ENCODE peak calls at places on chromosomes 2 and 18, in nine cellular contexts. One of them, this sample, is unnamed.

GRCh38 chr2:119857742-119858141 is 98.0 kb downstream of the PTPN4 start:
- DNase-seq in thoracic aorta: no peak
- DNase-seq in endodermal cell: no peak
- DNase-seq in GM12865: no peak
- DNase-seq in AG04449: no peak
- DNase-seq in A673: no peak
- DNase-seq in WERI-Rb-1: no peak
- DNase-seq in colonic mucosa: no peak
- DNase-seq in IMR-90: no peak
- DNase-seq in this sample: no peak

GRCh38 chr2:127589876-127590275 is 54.4 kb downstream of the MYO7B start:
- DNase-seq in thoracic aorta: no peak
- DNase-seq in endodermal cell: peak; percentile 39
- DNase-seq in GM12865: no peak
- DNase-seq in AG04449: no peak
- DNase-seq in A673: no peak
- DNase-seq in WERI-Rb-1: no peak
- DNase-seq in colonic mucosa: no peak
- DNase-seq in IMR-90: no peak
- DNase-seq in this sample: no peak

GRCh38 chr2:128234613-128235012 is 84.1 kb downstream of the HS6ST1 start:
- DNase-seq in thoracic aorta: no peak
- DNase-seq in endodermal cell: peak; percentile 86
- DNase-seq in GM12865: no peak
- DNase-seq in AG04449: no peak
- DNase-seq in A673: no peak
- DNase-seq in WERI-Rb-1: no peak
- DNase-seq in colonic mucosa: no peak
- DNase-seq in IMR-90: no peak
- DNase-seq in this sample: no peak

GRCh38 chr18:63395503-63395902 is 26.8 kb downstream of the VPS4B start:
- DNase-seq in thoracic aorta: no peak
- DNase-seq in endodermal cell: no peak
- DNase-seq in GM12865: no peak
- DNase-seq in AG04449: no peak
- DNase-seq in A673: no peak
- DNase-seq in WERI-Rb-1: no peak
- DNase-seq in colonic mucosa: no peak
- DNase-seq in IMR-90: no peak
- DNase-seq in this sample: no peak

GRCh38 chr2:74583504-74583903 is 29.0 kb downstream of the DOK1 start:
- DNase-seq in thoracic aorta: no peak
- DNase-seq in endodermal cell: no peak
- DNase-seq in GM12865: no peak
- DNase-seq in AG04449: no peak
- DNase-seq in A673: peak; percentile 89
- DNase-seq in WERI-Rb-1: no peak
- DNase-seq in colonic mucosa: no peak
- DNase-seq in IMR-90: peak; percentile 58
- DNase-seq in this sample: peak; percentile 42

GRCh38 chr2:226782092-226782713 is 17.4 kb downstream of the IRS1 start:
- DNase-seq in thoracic aorta: no peak
- DNase-seq in endodermal cell: no peak
- DNase-seq in GM12865: no peak
- DNase-seq in AG04449: no peak
- DNase-seq in A673: no peak
- DNase-seq in WERI-Rb-1: no peak
- DNase-seq in colonic mucosa: no peak
- DNase-seq in IMR-90: peak; percentile 87
- DNase-seq in this sample: no peak

GRCh38 chr2:39837856-39838453 is 58.9 kb upstream of the THUMPD2 start:
- DNase-seq in thoracic aorta: no peak
- DNase-seq in endodermal cell: peak; percentile 79
- DNase-seq in GM12865: peak; percentile 62
- DNase-seq in AG04449: no peak
- DNase-seq in A673: peak; percentile 57
- DNase-seq in WERI-Rb-1: peak; percentile 42
- DNase-seq in colonic mucosa: peak; percentile 24
- DNase-seq in IMR-90: peak; percentile 42
- DNase-seq in this sample: peak; percentile 68

GRCh38 chr18:27599202-27599829 is 414.2 kb upstream of the CHST9 start:
- DNase-seq in thoracic aorta: no peak
- DNase-seq in endodermal cell: peak; percentile 84
- DNase-seq in GM12865: peak; percentile 53
- DNase-seq in AG04449: no peak
- DNase-seq in A673: peak; percentile 58
- DNase-seq in WERI-Rb-1: peak; percentile 58
- DNase-seq in colonic mucosa: peak; percentile 52
- DNase-seq in IMR-90: peak; percentile 28
- DNase-seq in this sample: peak; percentile 71

GRCh38 chr2:49973917-49974368 is 819.6 kb upstream of the FSHR start:
- DNase-seq in thoracic aorta: no peak
- DNase-seq in endodermal cell: peak; percentile 83
- DNase-seq in GM12865: peak; percentile 46
- DNase-seq in AG04449: no peak
- DNase-seq in A673: peak; percentile 61
- DNase-seq in WERI-Rb-1: peak; percentile 95
- DNase-seq in colonic mucosa: peak; percentile 22
- DNase-seq in IMR-90: no peak
- DNase-seq in this sample: peak; percentile 37
- H3K4me3 ChIP-seq in thoracic aorta: peak overlapping the region; percentile 68
- H3K4me3 ChIP-seq in endodermal cell: no peak overlapping the region
- H3K4me3 ChIP-seq in GM12865: peak overlapping the region; percentile 19
- H3K4me3 ChIP-seq in AG04449: peak overlapping the region; percentile 43
- H3K4me3 ChIP-seq in A673: peak overlapping the region; percentile 19
- H3K4me3 ChIP-seq in WERI-Rb-1: peak overlapping the region; percentile 47
- H3K4me3 ChIP-seq in colonic mucosa: no peak overlapping the region
- H3K4me3 ChIP-seq in IMR-90: no peak overlapping the region
- H3K4me3 ChIP-seq in this sample: peak overlapping the region; percentile 27

GRCh38 chr18:2547477-2548087 is 23.7 kb downstream of the METTL4 start:
- DNase-seq in thoracic aorta: no peak
- DNase-seq in endodermal cell: no peak
- DNase-seq in GM12865: peak; percentile 62
- DNase-seq in AG04449: no peak
- DNase-seq in A673: peak; percentile 64
- DNase-seq in WERI-Rb-1: no peak
- DNase-seq in colonic mucosa: no peak
- DNase-seq in IMR-90: peak; percentile 71
- DNase-seq in this sample: peak; percentile 68
- TF ChIP-seq CTCF in thoracic aorta: peak; percentile 49
- TF ChIP-seq CTCF in endodermal cell: peak; percentile 80
- TF ChIP-seq CTCF in GM12865: peak; percentile 39
- TF ChIP-seq CTCF in AG04449: peak; percentile 34
- TF ChIP-seq CTCF in A673: peak; percentile 70
- TF ChIP-seq CTCF in WERI-Rb-1: no peak
- TF ChIP-seq CTCF in colonic mucosa: peak; percentile 54
- TF ChIP-seq CTCF in IMR-90: peak; percentile 66
- TF ChIP-seq CTCF in this sample: peak; percentile 28

DNA sequence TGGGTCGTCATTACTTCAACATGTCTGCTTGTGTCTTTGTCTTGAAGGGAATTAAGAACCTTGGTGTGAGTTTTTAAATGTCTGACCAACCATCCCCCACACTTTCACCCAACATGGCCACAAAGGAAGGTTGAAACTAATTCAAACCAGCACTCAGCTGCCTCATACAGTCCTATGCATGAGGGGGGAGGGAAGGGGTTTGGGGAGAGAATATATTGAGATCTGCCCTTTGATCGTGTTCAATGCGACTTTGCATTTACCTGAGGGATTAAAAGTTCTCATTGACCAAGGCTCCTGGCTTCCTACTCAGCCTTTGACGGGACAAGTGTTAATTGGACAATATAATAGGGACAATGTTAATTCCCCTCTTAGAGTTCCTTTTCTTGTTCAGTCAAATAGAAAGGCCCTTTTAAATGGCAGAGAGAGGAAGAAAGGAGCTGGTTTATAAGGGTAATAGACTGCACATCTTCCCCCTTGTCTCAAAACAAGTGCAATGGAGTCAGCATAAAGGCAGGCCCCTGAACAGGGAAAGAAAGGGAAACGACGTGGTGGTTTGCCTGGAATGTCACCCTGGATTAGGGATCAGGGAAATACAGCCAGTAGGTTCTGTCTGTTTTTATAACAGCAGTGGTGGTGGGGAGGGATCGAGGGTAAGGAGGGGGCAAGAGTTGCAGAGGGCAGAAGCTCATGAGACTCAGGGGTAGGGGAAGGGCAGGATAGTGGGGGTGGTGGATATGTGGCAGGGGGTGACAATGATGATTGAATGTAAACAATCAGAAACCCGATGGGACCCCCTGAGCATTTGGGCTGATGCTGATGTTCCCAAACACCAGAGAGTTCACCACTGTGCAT is 198.7 kb downstream of the MYCN start:
- DNase-seq in thoracic aorta: no peak
- DNase-seq in endodermal cell: peak; percentile 26
- DNase-seq in GM12865: no peak
- DNase-seq in AG04449: no peak
- DNase-seq in A673: no peak
- DNase-seq in WERI-Rb-1: peak; percentile 4
- DNase-seq in colonic mucosa: no peak
- DNase-seq in IMR-90: no peak
- DNase-seq in this sample: no peak
- H3K4me3 ChIP-seq in thoracic aorta: no peak overlapping the region
- H3K4me3 ChIP-seq in endodermal cell: no peak overlapping the region
- H3K4me3 ChIP-seq in GM12865: no peak overlapping the region
- H3K4me3 ChIP-seq in AG04449: no peak overlapping the region
- H3K4me3 ChIP-seq in A673: no peak overlapping the region
- H3K4me3 ChIP-seq in WERI-Rb-1: no peak overlapping the region
- H3K4me3 ChIP-seq in colonic mucosa: no peak overlapping the region
- H3K4me3 ChIP-seq in IMR-90: no peak overlapping the region
- H3K4me3 ChIP-seq in this sample: no peak overlapping the region

DNA sequence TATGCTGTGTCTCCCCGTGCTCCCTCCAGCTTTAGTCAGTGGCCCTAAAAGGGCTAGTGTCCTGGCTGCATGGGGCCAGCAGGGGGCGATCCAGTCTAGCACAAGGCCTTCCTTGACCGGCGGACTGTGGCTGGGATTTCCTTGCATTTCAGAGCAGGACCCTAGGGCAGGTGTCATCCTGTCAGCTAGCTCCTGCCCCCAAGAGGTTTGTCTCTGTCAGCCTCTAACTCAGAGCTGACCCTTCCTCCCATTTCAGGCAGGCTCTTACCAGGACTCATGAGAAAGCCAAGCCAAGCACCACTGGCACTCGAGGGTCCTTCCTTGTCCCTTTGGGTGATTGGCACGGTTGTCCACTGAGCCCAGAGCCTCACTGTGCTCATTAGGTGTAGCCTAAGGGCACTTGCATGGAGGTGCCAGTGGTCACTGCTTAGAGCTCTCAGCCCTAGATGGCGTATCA is 140.3 kb downstream of the RPIA start:
- DNase-seq in thoracic aorta: no peak
- DNase-seq in endodermal cell: peak; percentile 69
- DNase-seq in GM12865: peak; percentile 80
- DNase-seq in AG04449: no peak
- DNase-seq in A673: peak; percentile 40
- DNase-seq in WERI-Rb-1: peak; percentile 49
- DNase-seq in colonic mucosa: peak; percentile 76
- DNase-seq in IMR-90: peak; percentile 16
- DNase-seq in this sample: peak; percentile 37
- TF ChIP-seq CTCF in thoracic aorta: peak; percentile 12
- TF ChIP-seq CTCF in endodermal cell: peak; percentile 84
- TF ChIP-seq CTCF in GM12865: peak; percentile 94
- TF ChIP-seq CTCF in AG04449: peak; percentile 61
- TF ChIP-seq CTCF in A673: peak; percentile 74
- TF ChIP-seq CTCF in WERI-Rb-1: peak; percentile 82
- TF ChIP-seq CTCF in colonic mucosa: peak; percentile 86
- TF ChIP-seq CTCF in IMR-90: peak; percentile 50
- TF ChIP-seq CTCF in this sample: peak; percentile 56

DNA sequence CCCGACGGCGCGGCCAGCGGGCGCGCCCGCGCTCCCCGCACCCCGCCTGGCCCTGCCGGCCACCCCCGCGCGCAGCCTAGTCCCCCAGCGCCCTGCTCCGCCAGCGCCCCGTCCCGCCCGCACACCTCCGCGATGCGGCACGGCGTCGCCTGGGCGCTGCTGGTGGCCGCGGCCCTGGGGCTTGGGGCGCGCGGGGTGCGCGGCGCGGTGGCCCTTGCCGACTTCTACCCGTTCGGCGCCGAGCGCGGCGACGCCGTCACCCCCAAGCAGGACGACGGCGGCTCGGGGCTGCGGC is 235 bp downstream of the SNED1 start:
- DNase-seq in thoracic aorta: no peak
- DNase-seq in endodermal cell: no peak
- DNase-seq in GM12865: no peak
- DNase-seq in AG04449: no peak
- DNase-seq in A673: no peak
- DNase-seq in WERI-Rb-1: no peak
- DNase-seq in colonic mucosa: no peak
- DNase-seq in IMR-90: no peak
- DNase-seq in this sample: no peak
- H3K4me3 ChIP-seq in thoracic aorta: peak overlapping the region; percentile 85
- H3K4me3 ChIP-seq in endodermal cell: no peak overlapping the region
- H3K4me3 ChIP-seq in GM12865: no peak overlapping the region
- H3K4me3 ChIP-seq in AG04449: peak overlapping the region; percentile 58
- H3K4me3 ChIP-seq in A673: peak overlapping the region; percentile 51
- H3K4me3 ChIP-seq in WERI-Rb-1: peak overlapping the region; percentile 24
- H3K4me3 ChIP-seq in colonic mucosa: peak overlapping the region; percentile 48
- H3K4me3 ChIP-seq in IMR-90: peak overlapping the region; percentile 55
- H3K4me3 ChIP-seq in this sample: no peak overlapping the region